ENCODE peak calls at places on chromosome 11, in eight cellular contexts. One of them, this sample, is unnamed.
A peak's percentile ranks its signal among the peaks of the same experiment; 100 is the strongest.

GRCh38 chr11:112219476-112220232 is 6.6 kb upstream of the PTS start:
- DNase-seq in heart left ventricle: no peak
- DNase-seq in mesendoderm: peak; percentile 77
- DNase-seq in NCI-H2081: peak; percentile 80
- DNase-seq in GM03348: peak; percentile 77
- DNase-seq in activated T-cell treated with anti-CD3 and anti-CD28 coated beads, Interleukin-2, amount 50 U/mL, for 1 hour: peak; percentile 30
- DNase-seq in LHCN-M2: peak; percentile 68
- DNase-seq in stimulated activated CD8-positive, alpha-beta memory T cell treated with anti-CD3 and anti-CD28 coated beads, Interleukin-4, amount 100 ng/mL, for 48 hours: no peak
- DNase-seq in this sample: peak; percentile 78

GRCh38 chr11:130421199-130421585 is 7.2 kb downstream of the ADAMTS8 start:
- DNase-seq in GM03348: no peak
- DNase-seq in activated T-cell treated with anti-CD3 and anti-CD28 coated beads, Interleukin-2, amount 50 U/mL, for 1 hour: no peak
- DNase-seq in stimulated activated CD8-positive, alpha-beta memory T cell treated with anti-CD3 and anti-CD28 coated beads, Interleukin-4, amount 100 ng/mL, for 48 hours: no peak
- DNase-seq in mesendoderm: no peak
- DNase-seq in LHCN-M2: no peak
- DNase-seq in NCI-H2081: no peak
- DNase-seq in heart left ventricle: no peak
- DNase-seq in this sample: no peak

GRCh38 chr11:23192256-23192655 is 332.0 kb upstream of the CCDC179 start:
- DNase-seq in heart left ventricle: no peak
- DNase-seq in NCI-H2081: no peak
- DNase-seq in mesendoderm: no peak
- DNase-seq in activated T-cell treated with anti-CD3 and anti-CD28 coated beads, Interleukin-2, amount 50 U/mL, for 1 hour: no peak
- DNase-seq in LHCN-M2: peak; percentile 41
- DNase-seq in GM03348: no peak
- DNase-seq in stimulated activated CD8-positive, alpha-beta memory T cell treated with anti-CD3 and anti-CD28 coated beads, Interleukin-4, amount 100 ng/mL, for 48 hours: no peak
- DNase-seq in this sample: no peak

GRCh38 chr11:46387456-46387855 is 4.1 kb downstream of the CHRM4 start:
- DNase-seq in mesendoderm: no peak
- DNase-seq in GM03348: no peak
- DNase-seq in stimulated activated CD8-positive, alpha-beta memory T cell treated with anti-CD3 and anti-CD28 coated beads, Interleukin-4, amount 100 ng/mL, for 48 hours: no peak
- DNase-seq in heart left ventricle: no peak
- DNase-seq in activated T-cell treated with anti-CD3 and anti-CD28 coated beads, Interleukin-2, amount 50 U/mL, for 1 hour: no peak
- DNase-seq in NCI-H2081: no peak
- DNase-seq in LHCN-M2: no peak
- DNase-seq in this sample: no peak

GRCh38 chr11:17792161-17792560 is 57.6 kb downstream of the KCNC1 start:
- DNase-seq in NCI-H2081: no peak
- DNase-seq in stimulated activated CD8-positive, alpha-beta memory T cell treated with anti-CD3 and anti-CD28 coated beads, Interleukin-4, amount 100 ng/mL, for 48 hours: no peak
- DNase-seq in mesendoderm: no peak
- DNase-seq in GM03348: no peak
- DNase-seq in heart left ventricle: no peak
- DNase-seq in activated T-cell treated with anti-CD3 and anti-CD28 coated beads, Interleukin-2, amount 50 U/mL, for 1 hour: no peak
- DNase-seq in LHCN-M2: no peak
- DNase-seq in this sample: no peak

GRCh38 chr11:5625281-5625680 is 480 bp downstream of the TRIM34 start:
- DNase-seq in stimulated activated CD8-positive, alpha-beta memory T cell treated with anti-CD3 and anti-CD28 coated beads, Interleukin-4, amount 100 ng/mL, for 48 hours: no peak
- DNase-seq in NCI-H2081: no peak
- DNase-seq in heart left ventricle: no peak
- DNase-seq in GM03348: no peak
- DNase-seq in mesendoderm: no peak
- DNase-seq in LHCN-M2: no peak
- DNase-seq in activated T-cell treated with anti-CD3 and anti-CD28 coated beads, Interleukin-2, amount 50 U/mL, for 1 hour: no peak
- DNase-seq in this sample: no peak

GRCh38 chr11:82829101-82829500 is 71.1 kb downstream of the PRCP start:
- DNase-seq in heart left ventricle: no peak
- DNase-seq in LHCN-M2: no peak
- DNase-seq in mesendoderm: no peak
- DNase-seq in GM03348: no peak
- DNase-seq in activated T-cell treated with anti-CD3 and anti-CD28 coated beads, Interleukin-2, amount 50 U/mL, for 1 hour: no peak
- DNase-seq in NCI-H2081: no peak
- DNase-seq in stimulated activated CD8-positive, alpha-beta memory T cell treated with anti-CD3 and anti-CD28 coated beads, Interleukin-4, amount 100 ng/mL, for 48 hours: no peak
- DNase-seq in this sample: no peak

GRCh38 chr11:123054301-123055065 is 7.5 kb downstream of the HSPA8 start:
- DNase-seq in activated T-cell treated with anti-CD3 and anti-CD28 coated beads, Interleukin-2, amount 50 U/mL, for 1 hour: no peak
- DNase-seq in NCI-H2081: peak; percentile 81
- DNase-seq in GM03348: peak; percentile 82
- DNase-seq in stimulated activated CD8-positive, alpha-beta memory T cell treated with anti-CD3 and anti-CD28 coated beads, Interleukin-4, amount 100 ng/mL, for 48 hours: peak; percentile 51
- DNase-seq in LHCN-M2: peak; percentile 72
- DNase-seq in mesendoderm: peak; percentile 84
- DNase-seq in heart left ventricle: no peak
- DNase-seq in this sample: peak; percentile 86

GRCh38 chr11:8671242-8671641 is 11.2 kb downstream of the TRIM66 start:
- DNase-seq in stimulated activated CD8-positive, alpha-beta memory T cell treated with anti-CD3 and anti-CD28 coated beads, Interleukin-4, amount 100 ng/mL, for 48 hours: no peak
- DNase-seq in NCI-H2081: peak; percentile 80
- DNase-seq in GM03348: peak; percentile 89
- DNase-seq in LHCN-M2: peak; percentile 95
- DNase-seq in mesendoderm: peak; percentile 98
- DNase-seq in activated T-cell treated with anti-CD3 and anti-CD28 coated beads, Interleukin-2, amount 50 U/mL, for 1 hour: no peak
- DNase-seq in heart left ventricle: no peak
- DNase-seq in this sample: peak; percentile 40

GRCh38 chr11:91778758-91779157 is 445.9 kb upstream of the FAT3 start:
- DNase-seq in GM03348: no peak
- DNase-seq in mesendoderm: no peak
- DNase-seq in heart left ventricle: no peak
- DNase-seq in LHCN-M2: no peak
- DNase-seq in NCI-H2081: no peak
- DNase-seq in activated T-cell treated with anti-CD3 and anti-CD28 coated beads, Interleukin-2, amount 50 U/mL, for 1 hour: no peak
- DNase-seq in stimulated activated CD8-positive, alpha-beta memory T cell treated with anti-CD3 and anti-CD28 coated beads, Interleukin-4, amount 100 ng/mL, for 48 hours: no peak
- DNase-seq in this sample: no peak

GRCh38 chr11:16154715-16155396 is 201.5 kb downstream of the SOX6 start:
- DNase-seq in NCI-H2081: no peak
- DNase-seq in heart left ventricle: no peak
- DNase-seq in GM03348: no peak
- DNase-seq in stimulated activated CD8-positive, alpha-beta memory T cell treated with anti-CD3 and anti-CD28 coated beads, Interleukin-4, amount 100 ng/mL, for 48 hours: no peak
- DNase-seq in LHCN-M2: no peak
- DNase-seq in mesendoderm: peak; percentile 63
- DNase-seq in activated T-cell treated with anti-CD3 and anti-CD28 coated beads, Interleukin-2, amount 50 U/mL, for 1 hour: no peak
- DNase-seq in this sample: no peak

GRCh38 chr11:104668797-104669463 is 229.3 kb downstream of the CASP12 start:
- DNase-seq in stimulated activated CD8-positive, alpha-beta memory T cell treated with anti-CD3 and anti-CD28 coated beads, Interleukin-4, amount 100 ng/mL, for 48 hours: no peak
- DNase-seq in LHCN-M2: peak; percentile 93
- DNase-seq in heart left ventricle: no peak
- DNase-seq in NCI-H2081: no peak
- DNase-seq in GM03348: peak; percentile 2
- DNase-seq in activated T-cell treated with anti-CD3 and anti-CD28 coated beads, Interleukin-2, amount 50 U/mL, for 1 hour: no peak
- DNase-seq in mesendoderm: peak; percentile 10
- DNase-seq in this sample: no peak

GRCh38 chr11:3894128-3894731 is 38.8 kb downstream of the STIM1 start:
- DNase-seq in mesendoderm: no peak
- DNase-seq in GM03348: peak; percentile 33
- DNase-seq in activated T-cell treated with anti-CD3 and anti-CD28 coated beads, Interleukin-2, amount 50 U/mL, for 1 hour: no peak
- DNase-seq in heart left ventricle: peak; percentile 80
- DNase-seq in NCI-H2081: no peak
- DNase-seq in stimulated activated CD8-positive, alpha-beta memory T cell treated with anti-CD3 and anti-CD28 coated beads, Interleukin-4, amount 100 ng/mL, for 48 hours: no peak
- DNase-seq in LHCN-M2: peak; percentile 26
- DNase-seq in this sample: no peak

GRCh38 chr11:43925932-43926505 is 16.4 kb upstream of the C11orf96 start:
- DNase-seq in heart left ventricle: no peak
- DNase-seq in mesendoderm: no peak
- DNase-seq in stimulated activated CD8-positive, alpha-beta memory T cell treated with anti-CD3 and anti-CD28 coated beads, Interleukin-4, amount 100 ng/mL, for 48 hours: no peak
- DNase-seq in NCI-H2081: no peak
- DNase-seq in GM03348: no peak
- DNase-seq in LHCN-M2: no peak
- DNase-seq in activated T-cell treated with anti-CD3 and anti-CD28 coated beads, Interleukin-2, amount 50 U/mL, for 1 hour: no peak
- DNase-seq in this sample: no peak

GRCh38 chr11:132318421-132319157 is 948.2 kb downstream of the NTM start:
- DNase-seq in heart left ventricle: no peak
- DNase-seq in GM03348: peak; percentile 75
- DNase-seq in stimulated activated CD8-positive, alpha-beta memory T cell treated with anti-CD3 and anti-CD28 coated beads, Interleukin-4, amount 100 ng/mL, for 48 hours: no peak
- DNase-seq in NCI-H2081: no peak
- DNase-seq in mesendoderm: no peak
- DNase-seq in LHCN-M2: peak; percentile 79
- DNase-seq in activated T-cell treated with anti-CD3 and anti-CD28 coated beads, Interleukin-2, amount 50 U/mL, for 1 hour: no peak
- DNase-seq in this sample: no peak

GRCh38 chr11:74748211-74749126 is at the start of gene RNF169:
- DNase-seq in stimulated activated CD8-positive, alpha-beta memory T cell treated with anti-CD3 and anti-CD28 coated beads, Interleukin-4, amount 100 ng/mL, for 48 hours: peak; percentile 91
- DNase-seq in activated T-cell treated with anti-CD3 and anti-CD28 coated beads, Interleukin-2, amount 50 U/mL, for 1 hour: peak; percentile 84
- DNase-seq in NCI-H2081: peak; percentile 96
- DNase-seq in GM03348: peak; percentile 98
- DNase-seq in LHCN-M2: peak; percentile 94
- DNase-seq in mesendoderm: peak; percentile 98
- DNase-seq in heart left ventricle: peak; percentile 95
- DNase-seq in this sample: peak; percentile 97

GRCh38 chr11:25981998-25982397 is 349.9 kb upstream of the ANO3 start:
- DNase-seq in NCI-H2081: peak; percentile 56
- DNase-seq in LHCN-M2: peak; percentile 43
- DNase-seq in stimulated activated CD8-positive, alpha-beta memory T cell treated with anti-CD3 and anti-CD28 coated beads, Interleukin-4, amount 100 ng/mL, for 48 hours: no peak
- DNase-seq in activated T-cell treated with anti-CD3 and anti-CD28 coated beads, Interleukin-2, amount 50 U/mL, for 1 hour: no peak
- DNase-seq in mesendoderm: peak; percentile 69
- DNase-seq in heart left ventricle: no peak
- DNase-seq in GM03348: peak; percentile 58
- DNase-seq in this sample: peak; percentile 55

GRCh38 chr11:64877390-64878222 is 815 bp downstream of the EHD1 start:
- DNase-seq in stimulated activated CD8-positive, alpha-beta memory T cell treated with anti-CD3 and anti-CD28 coated beads, Interleukin-4, amount 100 ng/mL, for 48 hours: no peak
- DNase-seq in GM03348: peak; percentile 43
- DNase-seq in heart left ventricle: no peak
- DNase-seq in LHCN-M2: no peak
- DNase-seq in NCI-H2081: no peak
- DNase-seq in activated T-cell treated with anti-CD3 and anti-CD28 coated beads, Interleukin-2, amount 50 U/mL, for 1 hour: no peak
- DNase-seq in mesendoderm: no peak
- DNase-seq in this sample: peak; percentile 40

GRCh38 chr11:1356007-1356435 is 33.7 kb upstream of the BRSK2 start:
- DNase-seq in activated T-cell treated with anti-CD3 and anti-CD28 coated beads, Interleukin-2, amount 50 U/mL, for 1 hour: no peak
- DNase-seq in stimulated activated CD8-positive, alpha-beta memory T cell treated with anti-CD3 and anti-CD28 coated beads, Interleukin-4, amount 100 ng/mL, for 48 hours: no peak
- DNase-seq in heart left ventricle: no peak
- DNase-seq in GM03348: peak; percentile 4
- DNase-seq in mesendoderm: no peak
- DNase-seq in NCI-H2081: no peak
- DNase-seq in LHCN-M2: no peak
- DNase-seq in this sample: no peak